ENCODE peak calls at places on chromosomes 2 and 18, in five cellular contexts. I is psoas muscle, M is WERI-Rb-1, G is lower lobe of right lung, B is choroid plexus epithelial cell. V is an unnamed sample.

GRCh38 chr2:193076995-193077394 is 882.3 kb upstream of the TMEFF2 start:
- DNase-seq in B (no peak), I (no peak), G (no peak), M (no peak), V (no peak)

GRCh38 chr2:238875531-238876231 is 27.8 kb downstream of the TWIST2 start:
- DNase-seq in I (no peak), M (no peak), B (no peak), G (no peak), V (no peak)

GRCh38 chr2:240432820-240433801 is 2.4 kb upstream of the GPC1 start:
- DNase-seq in I (peak), B (no peak), G (peak), M (peak), V (peak)

GRCh38 chr18:9874730-9875129 is 11.0 kb upstream of the TXNDC2 start:
- DNase-seq in G (no peak), B (no peak), M (no peak), I (no peak), V (no peak)

GRCh38 chr18:24006731-24007308 is 7.7 kb upstream of the TTC39C start:
- DNase-seq in I (no peak), M (no peak), G (no peak), B (no peak), V (no peak)

GRCh38 chr2:176268976-176269318 is 295 bp upstream of the MTX2 start:
- DNase-seq in I (no peak), M (no peak), B (no peak), G (no peak), V (no peak)

GRCh38 chr2:67645280-67646255 is 248.4 kb downstream of the ETAA1 start:
- DNase-seq in G (no peak), I (no peak), B (no peak), M (no peak), V (no peak)

GRCh38 chr2:5391361-5391760 is 300.8 kb upstream of the SOX11 start:
- DNase-seq in G (no peak), M (no peak), I (peak), B (no peak), V (no peak)

GRCh38 chr18:22387787-22388186 is 29.9 kb downstream of the CTAGE1 start:
- DNase-seq in B (no peak), I (no peak), G (no peak), M (no peak), V (no peak)

GRCh38 chr2:9281145-9281544 is 74.5 kb downstream of the ASAP2 start:
- DNase-seq in B (no peak), I (no peak), M (no peak), G (no peak), V (no peak)

GRCh38 chr2:212842544-212843185 is 304.1 kb upstream of the ERBB4 start:
- DNase-seq in G (no peak), M (no peak), B (peak), I (no peak), V (no peak)

GRCh38 chr2:212841426-212841825 is 302.8 kb upstream of the ERBB4 start:
- DNase-seq in B (no peak), I (no peak), M (no peak), G (no peak), V (no peak)

GRCh38 chr2:212845941-212846340 is 305.5 kb downstream of the IKZF2 start:
- DNase-seq in I (no peak), B (peak), M (no peak), G (no peak), V (no peak)

GRCh38 chr2:212843409-212844199 is 305.0 kb upstream of the ERBB4 start:
- DNase-seq in G (no peak), B (peak), I (no peak), M (no peak), V (no peak)
- H3K4me3 ChIP-seq in G (no peak), B (no peak), I (no peak), M (no peak), V (no peak)

GRCh38 chr18:58542426-58543159 is 86.3 kb downstream of the ALPK2 start:
- DNase-seq in M (no peak), B (no peak), I (no peak), G (no peak), V (no peak)

GRCh38 chr18:58539659-58540380 is 89.1 kb downstream of the ALPK2 start:
- DNase-seq in M (no peak), B (no peak), I (no peak), G (no peak), V (no peak)

GRCh38 chr18:58541137-58541788 is 87.6 kb downstream of the ALPK2 start:
- DNase-seq in I (no peak), B (peak), G (no peak), M (peak), V (peak)

GRCh38 chr18:58540381-58540943 is 88.4 kb downstream of the ALPK2 start:
- DNase-seq in B (no peak), I (no peak), M (no peak), G (no peak), V (no peak)

GRCh38 chr18:58541789-58542425 is 87.0 kb downstream of the ALPK2 start:
- DNase-seq in B (peak), M (peak), G (no peak), I (no peak), V (no peak)
- H3K4me3 ChIP-seq in B (no peak), M (no peak), G (no peak), I (no peak), V (no peak)

DNA sequence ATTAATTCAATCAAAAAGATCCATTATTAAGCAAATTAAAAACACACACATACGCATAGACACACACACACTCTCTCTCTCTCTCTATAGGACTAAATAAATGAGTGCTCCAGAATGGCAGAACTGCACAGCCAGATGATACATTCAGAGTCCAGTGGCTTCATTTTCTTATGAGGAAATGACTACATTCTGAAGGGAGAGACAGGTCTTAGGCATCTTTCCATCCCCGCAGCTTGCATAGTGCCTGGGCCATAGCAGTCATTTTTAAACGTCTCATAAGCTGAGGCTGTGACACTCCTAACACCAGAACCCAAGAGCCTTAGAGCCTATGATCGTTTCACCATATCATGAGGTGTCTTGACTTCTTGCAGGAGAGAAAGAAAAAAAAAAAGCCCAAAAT is 31.1 kb downstream of the FEZ2 start:
- DNase-seq in G (no peak), M (no peak), I (no peak), B (no peak), V (no peak)
- H3K4me3 ChIP-seq in G (no peak), M (no peak), I (no peak), B (no peak), V (no peak)

GRCh38 chr18:267380-267687 is 513 bp downstream of the THOC1 start:
- DNase-seq in M (peak), I (no peak), B (no peak), G (peak), V (no peak)

GRCh38 chr18:273525-273924 is 5.7 kb upstream of the THOC1 start:
- DNase-seq in I (no peak), G (no peak), M (no peak), B (no peak), V (no peak)

GRCh38 chr18:272650-273049 is 4.8 kb upstream of the THOC1 start:
- DNase-seq in I (no peak), G (no peak), B (no peak), M (no peak), V (no peak)

GRCh38 chr18:267688-268552 is at the start of gene THOC1:
- DNase-seq in I (peak), G (peak), B (peak), M (peak), V (peak)

DNA sequence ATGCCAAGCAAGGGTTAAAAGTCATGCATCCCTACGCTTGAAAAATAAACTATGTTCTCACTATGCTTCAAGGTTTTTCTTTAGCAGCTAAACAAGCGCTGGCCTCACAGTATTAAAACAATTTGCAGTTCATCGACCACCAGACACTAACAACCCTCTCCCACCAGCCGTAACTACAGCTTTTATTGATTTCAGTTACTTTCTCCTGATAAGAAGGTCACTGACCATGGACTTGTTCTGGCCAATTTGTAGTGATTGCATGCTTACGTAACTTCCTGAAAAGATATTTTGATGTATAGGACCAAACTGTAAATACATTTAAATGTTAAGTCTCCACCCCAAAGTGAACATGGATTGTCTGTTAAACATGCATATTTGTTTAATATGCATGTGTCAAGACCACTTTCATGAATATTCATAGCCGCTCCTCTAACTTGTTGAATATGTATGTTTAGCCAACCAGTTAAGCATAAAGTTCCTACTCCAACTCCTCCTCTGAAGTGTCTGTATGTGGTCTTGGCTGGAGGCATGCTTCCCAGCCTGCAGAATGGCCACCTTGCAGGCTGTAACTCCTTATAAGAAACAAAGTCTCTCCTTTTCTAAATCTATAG is 1.7 kb upstream of the THOC1 start:
- DNase-seq in B (no peak), I (no peak), M (no peak), G (no peak), V (no peak)
- H3K4me3 ChIP-seq in B (no peak), I (peak), M (no peak), G (no peak), V (no peak)

V was measured in H7.